ENCODE peak calls at places on chromosomes 12 and 14, in four cellular contexts. K is astrocyte, G is colonic mucosa, M is heart right ventricle. T is an unnamed sample.

GRCh38 chr12:119375619-119376018 is 41.1 kb downstream of the CCDC60 start:
- DNase-seq in K (no peak), G (no peak), M (no peak), T (no peak)

GRCh38 chr14:56310643-56311042 is 192.4 kb downstream of the PELI2 start:
- DNase-seq in K (peak; percentile 65), G (no peak), M (no peak), T (no peak)

GRCh38 chr12:127389923-127390322 is 877.0 kb upstream of the TMEM132C start:
- DNase-seq in K (peak; percentile 87), G (no peak), M (no peak), T (no peak)

GRCh38 chr14:99316281-99317163 is 44.5 kb upstream of the BCL11B start:
- DNase-seq in K (no peak), G (peak; percentile 92), M (no peak), T (no peak)

GRCh38 chr14:67738740-67739504 is 37.2 kb downstream of the RDH12 start:
- DNase-seq in K (peak; percentile 85), G (peak; percentile 58), M (peak; percentile 27), T (peak; percentile 82)

GRCh38 chr12:121023799-121024198 is 7.5 kb upstream of the C12orf43 start:
- DNase-seq in K (no peak), G (no peak), M (no peak), T (no peak)

GRCh38 chr14:79011920-79012204 is 841.7 kb downstream of the NRXN3 start:
- DNase-seq in K (peak; percentile 38), G (no peak), M (no peak), T (no peak)

GRCh38 chr12:90515199-90516175 is 439.5 kb downstream of the CCER1 start:
- DNase-seq in K (peak; percentile 7), G (no peak), M (no peak), T (no peak)

GRCh38 chr12:26612203-26612602 is 220.8 kb downstream of the ITPR2 start:
- DNase-seq in K (no peak), G (no peak), M (no peak), T (no peak)

GRCh38 chr14:57560681-57561080 is 67.0 kb upstream of the CCDC198 start:
- DNase-seq in K (no peak), G (no peak), M (no peak), T (no peak)

GRCh38 chr12:92719674-92720073 is 16.9 kb downstream of the PLEKHG7 start:
- DNase-seq in K (peak; percentile 53), G (no peak), M (no peak), T (no peak)

GRCh38 chr12:21416611-21417121 is 20.8 kb upstream of the PYROXD1 start:
- DNase-seq in K (peak; percentile 49), G (no peak), M (no peak), T (no peak)

GRCh38 chr12:53838978-53839377 is 87.2 kb upstream of the CISTR start:
- DNase-seq in K (no peak), G (no peak), M (no peak), T (no peak)

GRCh38 chr12:11780521-11781101 is 131.1 kb downstream of the ETV6 start:
- DNase-seq in K (no peak), G (no peak), M (no peak), T (no peak)

GRCh38 chr12:80400591-80400991 is 43.4 kb upstream of the PTPRQ start:
- DNase-seq in K (peak; percentile 31), G (no peak), M (peak; percentile 12), T (no peak)

GRCh38 chr12:67456281-67456918 is 187.2 kb downstream of the CAND1 start:
- DNase-seq in K (peak; percentile 85), G (no peak), M (no peak), T (no peak)

GRCh38 chr12:53219116-53219955 is 12.3 kb upstream of the ITGB7 start:
- DNase-seq in K (peak; percentile 69), G (peak; percentile 55), M (peak; percentile 61), T (no peak)

GRCh38 chr14:91873476-91874265 is 6.3 kb upstream of the TC2N start:
- DNase-seq in K (no peak), G (peak; percentile 42), M (no peak), T (no peak)

GRCh38 chr14:94046696-94047250 is 20.6 kb downstream of the OTUB2 start:
- DNase-seq in K (no peak), G (no peak), M (no peak), T (no peak)

GRCh38 chr12:97142737-97143450 is 235.8 kb downstream of the NEDD1 start:
- DNase-seq in K (no peak), G (no peak), M (peak; percentile 7), T (no peak)

GRCh38 chr14:67285876-67286452 is 44.7 kb downstream of the PALS1 start:
- DNase-seq in K (peak; percentile 27), G (no peak), M (no peak), T (no peak)

GRCh38 chr14:75493580-75494130 is 28.6 kb upstream of the BATF start:
- DNase-seq in K (no peak), G (no peak), M (no peak), T (no peak)

GRCh38 chr14:30655124-30655523 is 33.0 kb downstream of the SCFD1 start:
- DNase-seq in K (no peak), G (no peak), M (no peak), T (no peak)

GRCh38 chr12:42237052-42237852 is 796 bp downstream of the YAF2 start:
- DNase-seq in K (peak; percentile 71), G (peak; percentile 80), M (peak; percentile 78), T (peak; percentile 37)

GRCh38 chr14:90276627-90277367 is 20.4 kb downstream of the PSMC1 start:
- DNase-seq in K (no peak), G (no peak), M (no peak), T (no peak)

GRCh38 chr12:44819884-44820283 is 56.2 kb downstream of the NELL2 start:
- DNase-seq in K (no peak), G (no peak), M (no peak), T (no peak)

GRCh38 chr14:50363734-50364113 is 33.0 kb downstream of the CDKL1 start:
- DNase-seq in K (no peak), G (peak; percentile 49), M (no peak), T (no peak)

GRCh38 chr14:23559010-23559920 is 3.2 kb downstream of the THTPA start:
- DNase-seq in K (no peak), G (peak; percentile 49), M (peak; percentile 59), T (no peak)

GRCh38 chr12:49798934-49799333 is 29.3 kb downstream of the NCKAP5L start:
- DNase-seq in K (no peak), G (no peak), M (no peak), T (no peak)

GRCh38 chr12:131831021-131831571 is 2.9 kb downstream of the MMP17 start:
- DNase-seq in K (no peak), G (no peak), M (no peak), T (no peak)

GRCh38 chr14:32808574-32809098 is 130.0 kb upstream of the NPAS3 start:
- DNase-seq in K (peak; percentile 58), G (no peak), M (no peak), T (no peak)

GRCh38 chr12:124440841-124441381 is 126.5 kb downstream of the NCOR2 start:
- DNase-seq in K (no peak), G (no peak), M (no peak), T (no peak)

GRCh38 chr14:61750708-61751474 is 11.3 kb upstream of the SNAPC1 start:
- DNase-seq in K (peak; percentile 37), G (peak; percentile 93), M (peak; percentile 90), T (peak; percentile 73)
- TF ChIP-seq CTCF in K (no peak), G (no peak), M (no peak), T (no peak)

GRCh38 chr12:46266869-46267617 is 1.8 kb downstream of the SLC38A1 start:
- DNase-seq in K (peak; percentile 63), G (peak; percentile 59), M (peak; percentile 52), T (no peak)

GRCh38 chr12:46267618-46268348 is 1.1 kb downstream of the SLC38A1 start:
- DNase-seq in K (peak; percentile 16), G (peak; percentile 38), M (no peak), T (peak; percentile 8)

GRCh38 chr12:46265734-46266133 is 3.1 kb downstream of the SLC38A1 start:
- DNase-seq in K (no peak), G (no peak), M (no peak), T (no peak)

GRCh38 chr12:46265102-46265501 is 3.7 kb downstream of the SLC38A1 start:
- DNase-seq in K (no peak), G (no peak), M (no peak), T (no peak)

GRCh38 chr12:46266382-46266791 is 2.5 kb downstream of the SLC38A1 start:
- DNase-seq in K (peak; percentile 30), G (peak; percentile 58), M (no peak), T (no peak)
- TF ChIP-seq CTCF in K (no peak), G (no peak), M (no peak), T (no peak)

DNA sequence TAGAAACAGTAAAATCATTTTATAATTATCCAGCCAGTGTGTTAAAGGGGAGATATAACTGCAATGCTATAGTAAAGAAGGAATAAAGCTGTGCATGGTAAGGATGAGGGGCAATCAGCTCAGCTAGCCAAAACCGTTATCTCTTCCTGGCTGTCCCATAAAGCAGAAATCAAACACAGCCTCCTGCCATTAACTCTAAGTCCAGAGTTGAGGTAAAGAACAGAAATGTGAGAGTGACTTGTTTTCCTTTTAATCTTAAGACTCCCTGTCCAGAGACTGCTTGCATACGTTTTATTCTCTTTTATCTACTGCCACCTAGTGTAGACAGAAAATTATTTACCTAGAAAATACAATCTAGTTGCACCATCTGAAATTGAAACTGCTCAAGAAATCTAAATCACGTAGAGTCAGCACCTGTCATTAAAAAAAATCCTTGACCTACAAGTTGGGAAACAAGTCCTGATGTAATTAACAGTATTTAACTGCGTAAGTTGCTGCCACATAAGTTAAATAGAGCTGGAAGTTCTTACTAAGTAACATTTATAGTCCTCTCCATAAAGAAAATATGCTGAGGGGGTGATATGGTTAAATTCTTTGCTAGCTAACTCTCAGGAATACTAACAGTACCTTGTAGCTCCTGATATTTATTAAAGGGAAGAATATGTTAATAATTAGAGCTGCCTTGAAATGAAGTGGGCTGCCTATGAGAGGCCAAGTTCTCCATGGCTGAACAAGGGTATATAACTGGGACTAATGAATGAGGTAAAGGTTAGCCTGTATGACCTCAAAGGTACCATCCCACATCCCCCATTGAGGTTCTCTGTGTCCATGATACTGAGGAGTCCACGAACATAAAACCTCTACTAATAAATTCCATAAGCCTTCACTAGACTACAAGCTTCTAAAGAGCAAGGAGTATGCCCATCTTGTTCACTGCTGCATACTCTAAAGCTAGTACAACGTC is 62.7 kb downstream of the GALNT4 start:
- DNase-seq in K (peak; percentile 51), G (no peak), M (no peak), T (no peak)
- TF ChIP-seq CTCF in K (peak; percentile 40), G (peak; percentile 48), M (peak; percentile 66), T (peak; percentile 82)

GRCh38 chr14:38404616-38405015 is 148.7 kb upstream of the CLEC14A start:
- DNase-seq in K (peak; percentile 56), G (no peak), M (no peak), T (no peak)

GRCh38 chr14:38404100-38404541 is 148.2 kb upstream of the CLEC14A start:
- DNase-seq in K (peak; percentile 88), G (no peak), M (no peak), T (no peak)

GRCh38 chr14:38409081-38409705 is 153.3 kb upstream of the CLEC14A start:
- DNase-seq in K (peak; percentile 36), G (no peak), M (no peak), T (no peak)

GRCh38 chr14:38400751-38401150 is 144.9 kb upstream of the CLEC14A start:
- DNase-seq in K (no peak), G (no peak), M (no peak), T (no peak)

GRCh38 chr14:38405851-38406630 is 150.1 kb upstream of the CLEC14A start:
- DNase-seq in K (peak; percentile 53), G (no peak), M (peak; percentile 8), T (no peak)
- TF ChIP-seq CTCF in K (no peak), G (no peak), M (no peak), T (no peak)

T was measured in tibial nerve.